ENCODE peak calls at places on chromosomes 3 and 15, in six cellular contexts. One of them, this sample, is unnamed.

GRCh38 chr3:107438671-107439070 is 61.4 kb downstream of the CCDC54 start:
- DNase-seq in transverse colon: no peak
- DNase-seq in CD4-positive, CD25-positive, alpha-beta regulatory T cell: no peak
- DNase-seq in fibroblast of lung: no peak
- DNase-seq in H4: no peak
- DNase-seq in neuronal stem cell: no peak
- DNase-seq in this sample: no peak

GRCh38 chr3:128313181-128313725 is 153.4 kb downstream of the DNAJB8 start:
- DNase-seq in fibroblast of lung: no peak
- DNase-seq in neuronal stem cell: no peak
- DNase-seq in CD4-positive, CD25-positive, alpha-beta regulatory T cell: no peak
- DNase-seq in transverse colon: no peak
- DNase-seq in H4: no peak
- DNase-seq in this sample: no peak

GRCh38 chr3:194161181-194162045 is 25.5 kb downstream of the HES1 start:
- DNase-seq in fibroblast of lung: no peak
- DNase-seq in neuronal stem cell: no peak
- DNase-seq in H4: no peak
- DNase-seq in CD4-positive, CD25-positive, alpha-beta regulatory T cell: no peak
- DNase-seq in transverse colon: no peak
- DNase-seq in this sample: no peak

GRCh38 chr15:45499426-45499825 is 23.1 kb downstream of the SLC30A4 start:
- DNase-seq in neuronal stem cell: no peak
- DNase-seq in transverse colon: no peak
- DNase-seq in fibroblast of lung: no peak
- DNase-seq in CD4-positive, CD25-positive, alpha-beta regulatory T cell: no peak
- DNase-seq in H4: no peak
- DNase-seq in this sample: no peak

GRCh38 chr3:129599607-129600006 is 6.9 kb downstream of the PLXND1 start:
- DNase-seq in neuronal stem cell: no peak
- DNase-seq in H4: peak; percentile 52
- DNase-seq in transverse colon: peak; percentile 49
- DNase-seq in CD4-positive, CD25-positive, alpha-beta regulatory T cell: no peak
- DNase-seq in fibroblast of lung: peak; percentile 50
- DNase-seq in this sample: no peak

GRCh38 chr15:59549339-59549807 is 62.2 kb upstream of the GCNT3 start:
- DNase-seq in fibroblast of lung: no peak
- DNase-seq in neuronal stem cell: no peak
- DNase-seq in H4: no peak
- DNase-seq in CD4-positive, CD25-positive, alpha-beta regulatory T cell: no peak
- DNase-seq in transverse colon: peak; percentile 41
- DNase-seq in this sample: peak; percentile 45

GRCh38 chr15:28169361-28169760 is 70.2 kb upstream of the OCA2 start:
- DNase-seq in neuronal stem cell: no peak
- DNase-seq in H4: no peak
- DNase-seq in fibroblast of lung: no peak
- DNase-seq in transverse colon: no peak
- DNase-seq in CD4-positive, CD25-positive, alpha-beta regulatory T cell: no peak
- DNase-seq in this sample: no peak

GRCh38 chr15:69039516-69040225 is 25.2 kb downstream of the NOX5 start:
- DNase-seq in neuronal stem cell: no peak
- DNase-seq in fibroblast of lung: no peak
- DNase-seq in H4: no peak
- DNase-seq in transverse colon: no peak
- DNase-seq in CD4-positive, CD25-positive, alpha-beta regulatory T cell: no peak
- DNase-seq in this sample: no peak

GRCh38 chr15:65377105-65377975 is 462 bp downstream of the IGDCC3 start:
- DNase-seq in neuronal stem cell: no peak
- DNase-seq in H4: no peak
- DNase-seq in transverse colon: no peak
- DNase-seq in CD4-positive, CD25-positive, alpha-beta regulatory T cell: no peak
- DNase-seq in fibroblast of lung: peak; percentile 21
- DNase-seq in this sample: no peak

GRCh38 chr15:52095597-52096262 is 16.8 kb downstream of the BCL2L10 start:
- DNase-seq in CD4-positive, CD25-positive, alpha-beta regulatory T cell: no peak
- DNase-seq in fibroblast of lung: peak; percentile 97
- DNase-seq in transverse colon: no peak
- DNase-seq in neuronal stem cell: no peak
- DNase-seq in H4: no peak
- DNase-seq in this sample: no peak

GRCh38 chr3:1190576-1190975 is 97.8 kb downstream of the CNTN6 start:
- DNase-seq in fibroblast of lung: peak; percentile 8
- DNase-seq in CD4-positive, CD25-positive, alpha-beta regulatory T cell: no peak
- DNase-seq in transverse colon: no peak
- DNase-seq in H4: no peak
- DNase-seq in neuronal stem cell: no peak
- DNase-seq in this sample: no peak

GRCh38 chr15:63371297-63371918 is 10.2 kb downstream of the CA12 start:
- DNase-seq in H4: no peak
- DNase-seq in transverse colon: no peak
- DNase-seq in fibroblast of lung: peak; percentile 71
- DNase-seq in CD4-positive, CD25-positive, alpha-beta regulatory T cell: no peak
- DNase-seq in neuronal stem cell: no peak
- DNase-seq in this sample: no peak

GRCh38 chr15:82139823-82140268 is 94.0 kb upstream of the MEX3B start:
- DNase-seq in neuronal stem cell: peak; percentile 38
- DNase-seq in CD4-positive, CD25-positive, alpha-beta regulatory T cell: no peak
- DNase-seq in transverse colon: no peak
- DNase-seq in fibroblast of lung: peak; percentile 72
- DNase-seq in H4: peak; percentile 33
- DNase-seq in this sample: no peak

GRCh38 chr3:47961815-47962606 is 54.2 kb downstream of the MAP4 start:
- DNase-seq in CD4-positive, CD25-positive, alpha-beta regulatory T cell: peak; percentile 5
- DNase-seq in transverse colon: no peak
- DNase-seq in fibroblast of lung: no peak
- DNase-seq in neuronal stem cell: no peak
- DNase-seq in H4: peak; percentile 42
- DNase-seq in this sample: no peak

GRCh38 chr3:174355505-174355904 is 503.6 kb upstream of the NAALADL2 start:
- DNase-seq in neuronal stem cell: peak; percentile 21
- DNase-seq in transverse colon: no peak
- DNase-seq in H4: peak; percentile 67
- DNase-seq in fibroblast of lung: peak; percentile 47
- DNase-seq in CD4-positive, CD25-positive, alpha-beta regulatory T cell: no peak
- DNase-seq in this sample: peak; percentile 6

GRCh38 chr3:72307438-72308105 is 522.6 kb upstream of the PROK2 start:
- DNase-seq in CD4-positive, CD25-positive, alpha-beta regulatory T cell: no peak
- DNase-seq in neuronal stem cell: no peak
- DNase-seq in fibroblast of lung: no peak
- DNase-seq in transverse colon: no peak
- DNase-seq in H4: no peak
- DNase-seq in this sample: no peak

GRCh38 chr15:31341501-31342195 is 15.0 kb downstream of the KLF13 start:
- DNase-seq in fibroblast of lung: no peak
- DNase-seq in H4: no peak
- DNase-seq in CD4-positive, CD25-positive, alpha-beta regulatory T cell: no peak
- DNase-seq in transverse colon: no peak
- DNase-seq in neuronal stem cell: no peak
- DNase-seq in this sample: no peak

GRCh38 chr3:18758047-18758704 is 333.0 kb upstream of the SATB1 start:
- DNase-seq in neuronal stem cell: peak; percentile 61
- DNase-seq in fibroblast of lung: no peak
- DNase-seq in CD4-positive, CD25-positive, alpha-beta regulatory T cell: peak; percentile 11
- DNase-seq in transverse colon: peak; percentile 10
- DNase-seq in H4: peak; percentile 15
- DNase-seq in this sample: no peak

GRCh38 chr3:131948806-131949205 is 86.0 kb downstream of the CPNE4 start:
- DNase-seq in transverse colon: no peak
- DNase-seq in fibroblast of lung: no peak
- DNase-seq in neuronal stem cell: no peak
- DNase-seq in CD4-positive, CD25-positive, alpha-beta regulatory T cell: no peak
- DNase-seq in H4: no peak
- DNase-seq in this sample: no peak

GRCh38 chr15:25849431-25849921 is 13.7 kb downstream of the ATP10A start:
- DNase-seq in CD4-positive, CD25-positive, alpha-beta regulatory T cell: no peak
- DNase-seq in neuronal stem cell: no peak
- DNase-seq in fibroblast of lung: peak; percentile 81
- DNase-seq in transverse colon: no peak
- DNase-seq in H4: peak; percentile 71
- DNase-seq in this sample: no peak

GRCh38 chr3:37329465-37329864 is 155.1 kb upstream of the LRRFIP2 start:
- DNase-seq in fibroblast of lung: no peak
- DNase-seq in CD4-positive, CD25-positive, alpha-beta regulatory T cell: no peak
- DNase-seq in H4: no peak
- DNase-seq in neuronal stem cell: no peak
- DNase-seq in transverse colon: no peak
- DNase-seq in this sample: no peak

GRCh38 chr3:72062017-72062416 is 277.1 kb upstream of the PROK2 start:
- DNase-seq in CD4-positive, CD25-positive, alpha-beta regulatory T cell: no peak
- DNase-seq in transverse colon: no peak
- DNase-seq in fibroblast of lung: no peak
- DNase-seq in H4: no peak
- DNase-seq in neuronal stem cell: no peak
- DNase-seq in this sample: no peak

GRCh38 chr15:85333132-85333831 is 47.1 kb upstream of the AKAP13 start:
- DNase-seq in transverse colon: no peak
- DNase-seq in fibroblast of lung: peak; percentile 90
- DNase-seq in CD4-positive, CD25-positive, alpha-beta regulatory T cell: no peak
- DNase-seq in H4: peak; percentile 80
- DNase-seq in neuronal stem cell: no peak
- DNase-seq in this sample: no peak

GRCh38 chr3:112894258-112894657 is 47.6 kb upstream of the CD200R1L start:
- DNase-seq in transverse colon: no peak
- DNase-seq in fibroblast of lung: peak; percentile 2
- DNase-seq in neuronal stem cell: no peak
- DNase-seq in H4: peak; percentile 67
- DNase-seq in CD4-positive, CD25-positive, alpha-beta regulatory T cell: no peak
- DNase-seq in this sample: no peak

GRCh38 chr15:40155270-40155910 is 5.5 kb upstream of the BUB1B start:
- DNase-seq in neuronal stem cell: no peak
- DNase-seq in H4: no peak
- DNase-seq in transverse colon: peak; percentile 68
- DNase-seq in CD4-positive, CD25-positive, alpha-beta regulatory T cell: no peak
- DNase-seq in fibroblast of lung: no peak
- DNase-seq in this sample: peak; percentile 75

GRCh38 chr3:33395900-33396299 is 44.3 kb downstream of the UBP1 start:
- DNase-seq in H4: no peak
- DNase-seq in neuronal stem cell: no peak
- DNase-seq in transverse colon: no peak
- DNase-seq in fibroblast of lung: no peak
- DNase-seq in CD4-positive, CD25-positive, alpha-beta regulatory T cell: no peak
- DNase-seq in this sample: no peak

GRCh38 chr15:85657132-85657531 is 137.6 kb downstream of the KLHL25 start:
- DNase-seq in fibroblast of lung: no peak
- DNase-seq in transverse colon: no peak
- DNase-seq in CD4-positive, CD25-positive, alpha-beta regulatory T cell: no peak
- DNase-seq in neuronal stem cell: no peak
- DNase-seq in H4: no peak
- DNase-seq in this sample: no peak

GRCh38 chr15:81216411-81216810 is 19.7 kb downstream of the IL16 start:
- DNase-seq in fibroblast of lung: no peak
- DNase-seq in CD4-positive, CD25-positive, alpha-beta regulatory T cell: no peak
- DNase-seq in H4: no peak
- DNase-seq in neuronal stem cell: no peak
- DNase-seq in transverse colon: no peak
- DNase-seq in this sample: no peak

GRCh38 chr15:59339252-59339672 is 33.4 kb downstream of the MYO1E start:
- DNase-seq in neuronal stem cell: no peak
- DNase-seq in H4: no peak
- DNase-seq in transverse colon: no peak
- DNase-seq in fibroblast of lung: peak; percentile 49
- DNase-seq in CD4-positive, CD25-positive, alpha-beta regulatory T cell: no peak
- DNase-seq in this sample: no peak

GRCh38 chr15:89794627-89795241 is 18.6 kb downstream of the MESP2 start:
- DNase-seq in transverse colon: no peak
- DNase-seq in fibroblast of lung: peak; percentile 81
- DNase-seq in H4: no peak
- DNase-seq in CD4-positive, CD25-positive, alpha-beta regulatory T cell: no peak
- DNase-seq in neuronal stem cell: no peak
- DNase-seq in this sample: no peak

GRCh38 chr3:38581774-38582173 is 67.7 kb downstream of the SCN5A start:
- DNase-seq in CD4-positive, CD25-positive, alpha-beta regulatory T cell: no peak
- DNase-seq in fibroblast of lung: no peak
- DNase-seq in H4: no peak
- DNase-seq in neuronal stem cell: no peak
- DNase-seq in transverse colon: peak; percentile 2
- DNase-seq in this sample: no peak

GRCh38 chr3:175073209-175073905 is 214.2 kb downstream of the NAALADL2 start:
- DNase-seq in transverse colon: no peak
- DNase-seq in neuronal stem cell: no peak
- DNase-seq in fibroblast of lung: peak; percentile 52
- DNase-seq in H4: no peak
- DNase-seq in CD4-positive, CD25-positive, alpha-beta regulatory T cell: no peak
- DNase-seq in this sample: no peak

GRCh38 chr15:66078196-66078928 is 175.2 kb downstream of the MEGF11 start:
- DNase-seq in H4: no peak
- DNase-seq in fibroblast of lung: no peak
- DNase-seq in transverse colon: no peak
- DNase-seq in neuronal stem cell: no peak
- DNase-seq in CD4-positive, CD25-positive, alpha-beta regulatory T cell: no peak
- DNase-seq in this sample: no peak

GRCh38 chr15:40048155-40048792 is 9.3 kb upstream of the SRP14 start:
- DNase-seq in neuronal stem cell: no peak
- DNase-seq in fibroblast of lung: no peak
- DNase-seq in H4: no peak
- DNase-seq in CD4-positive, CD25-positive, alpha-beta regulatory T cell: no peak
- DNase-seq in transverse colon: peak; percentile 78
- DNase-seq in this sample: peak; percentile 45

This sample was measured in mucosa of descending colon.